ENCODE peak calls at places on chromosomes 11 and 22, in four cellular contexts. One of them, this sample, is unnamed.

GRCh38 chr11:10641314-10642206 is 52.0 kb downstream of the IRAG1 start:
- DNase-seq in IMR-90: no peak
- DNase-seq in H1: no peak
- DNase-seq in H9: no peak
- DNase-seq in this sample: no peak

GRCh38 chr11:94715225-94715624 is 52.9 kb upstream of the AMOTL1 start:
- DNase-seq in IMR-90: no peak
- DNase-seq in H9: no peak
- DNase-seq in H1: no peak
- DNase-seq in this sample: no peak

GRCh38 chr22:20268350-20269012 is 363 bp upstream of the RTN4R start:
- DNase-seq in IMR-90: peak
- DNase-seq in H1: peak
- DNase-seq in H9: peak
- DNase-seq in this sample: peak

GRCh38 chr22:44155115-44155514 is 25.6 kb upstream of the PARVG start:
- DNase-seq in H9: no peak
- DNase-seq in IMR-90: no peak
- DNase-seq in H1: no peak
- DNase-seq in this sample: no peak

GRCh38 chr11:17008099-17008498 is 6.1 kb downstream of the PLEKHA7 start:
- DNase-seq in H1: no peak
- DNase-seq in IMR-90: no peak
- DNase-seq in H9: no peak
- DNase-seq in this sample: no peak

GRCh38 chr22:36280379-36280778 is 27.4 kb downstream of the APOL1 start:
- DNase-seq in IMR-90: peak
- DNase-seq in H9: no peak
- DNase-seq in H1: no peak
- DNase-seq in this sample: no peak

GRCh38 chr22:46866591-46866990 is 104.1 kb downstream of the TBC1D22A start:
- DNase-seq in H9: no peak
- DNase-seq in IMR-90: peak
- DNase-seq in H1: no peak
- DNase-seq in this sample: peak

GRCh38 chr11:115247404-115247803 is 256.8 kb downstream of the CADM1 start:
- DNase-seq in H1: no peak
- DNase-seq in H9: no peak
- DNase-seq in IMR-90: no peak
- DNase-seq in this sample: no peak

GRCh38 chr11:14904745-14905103 is 12.7 kb upstream of the CYP2R1 start:
- DNase-seq in IMR-90: peak
- DNase-seq in H1: peak
- DNase-seq in H9: peak
- DNase-seq in this sample: peak

GRCh38 chr11:120130176-120130980 is 7.5 kb downstream of the TRIM29 start:
- DNase-seq in IMR-90: no peak
- DNase-seq in H1: no peak
- DNase-seq in H9: no peak
- DNase-seq in this sample: no peak

GRCh38 chr11:72871089-72871488 is 56.9 kb downstream of the ATG16L2 start:
- DNase-seq in H1: no peak
- DNase-seq in IMR-90: peak
- DNase-seq in H9: no peak
- DNase-seq in this sample: no peak

GRCh38 chr11:66745356-66746235 is 16.6 kb upstream of the SPTBN2 start:
- DNase-seq in IMR-90: no peak
- DNase-seq in H1: peak
- DNase-seq in H9: peak
- DNase-seq in this sample: peak

GRCh38 chr11:61974766-61975631 is 7.6 kb upstream of the FTH1 start:
- DNase-seq in H1: no peak
- DNase-seq in IMR-90: no peak
- DNase-seq in H9: no peak
- DNase-seq in this sample: no peak

GRCh38 chr11:106331163-106331562 is 253.7 kb downstream of the AASDHPPT start:
- DNase-seq in H1: no peak
- DNase-seq in IMR-90: no peak
- DNase-seq in H9: no peak
- DNase-seq in this sample: no peak

GRCh38 chr22:36197065-36197440 is 4.6 kb downstream of the APOL4 start:
- DNase-seq in IMR-90: peak
- DNase-seq in H1: no peak
- DNase-seq in H9: peak
- DNase-seq in this sample: peak

GRCh38 chr11:18064450-18065048 is 18.5 kb upstream of the TPH1 start:
- DNase-seq in H9: no peak
- DNase-seq in IMR-90: no peak
- DNase-seq in H1: no peak
- DNase-seq in this sample: no peak

GRCh38 chr11:92332986-92333385 is 108.4 kb downstream of the FAT3 start:
- DNase-seq in IMR-90: peak
- DNase-seq in H1: no peak
- DNase-seq in H9: no peak
- DNase-seq in this sample: peak

GRCh38 chr11:26231252-26231661 is 100.7 kb upstream of the ANO3 start:
- DNase-seq in H1: no peak
- DNase-seq in IMR-90: peak
- DNase-seq in H9: no peak
- DNase-seq in this sample: no peak

GRCh38 chr22:38350444-38351359 is 33.5 kb upstream of the CSNK1E start:
- DNase-seq in IMR-90: no peak
- DNase-seq in H1: peak
- DNase-seq in H9: no peak
- DNase-seq in this sample: no peak

GRCh38 chr11:15945726-15946125 is 410.6 kb downstream of the SOX6 start:
- DNase-seq in H9: no peak
- DNase-seq in IMR-90: no peak
- DNase-seq in H1: no peak
- DNase-seq in this sample: no peak

GRCh38 chr11:15942126-15942525 is 414.2 kb downstream of the SOX6 start:
- DNase-seq in IMR-90: no peak
- DNase-seq in H9: no peak
- DNase-seq in H1: no peak
- DNase-seq in this sample: no peak

GRCh38 chr11:15943418-15944197 is 412.7 kb downstream of the SOX6 start:
- DNase-seq in IMR-90: no peak
- DNase-seq in H9: no peak
- DNase-seq in H1: peak
- DNase-seq in this sample: no peak

GRCh38 chr11:15942936-15943335 is 413.4 kb downstream of the SOX6 start:
- DNase-seq in H1: peak
- DNase-seq in IMR-90: no peak
- DNase-seq in H9: no peak
- DNase-seq in this sample: peak

DNA sequence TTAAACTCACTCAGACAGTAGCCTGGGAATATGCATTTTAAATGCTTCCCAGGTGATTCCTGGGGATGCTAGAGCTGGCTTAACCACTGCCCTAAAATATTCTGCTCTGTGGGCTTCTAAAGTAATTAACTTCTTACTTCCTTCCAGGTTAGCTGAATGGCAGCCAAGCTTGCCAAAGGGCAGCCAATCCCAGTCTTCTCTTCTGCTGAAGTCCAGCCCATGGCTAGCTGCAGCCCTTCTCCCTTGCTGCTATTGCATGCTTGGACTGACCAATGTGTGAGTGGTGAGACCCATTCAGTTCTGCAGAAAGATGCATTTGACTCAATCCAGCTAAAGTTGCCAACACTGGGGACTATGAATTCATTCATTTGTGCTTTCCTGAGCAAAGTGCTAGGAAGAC is 411.9 kb downstream of the SOX6 start:
- DNase-seq in IMR-90: peak
- DNase-seq in H1: peak
- DNase-seq in H9: peak
- DNase-seq in this sample: no peak
- H3K56ac ChIP-seq in IMR-90: no peak
- H3K56ac ChIP-seq in H1: no peak
- H3K56ac ChIP-seq in H9: no peak
- H3K56ac ChIP-seq in this sample: no peak

GRCh38 chr11:33699515-33700424 is 856 bp downstream of the C11orf91 start:
- DNase-seq in H9: no peak
- DNase-seq in IMR-90: no peak
- DNase-seq in H1: no peak
- DNase-seq in this sample: peak
- H3K9ac ChIP-seq in H9: no peak
- H3K9ac ChIP-seq in IMR-90: peak
- H3K9ac ChIP-seq in H1: no peak
- H3K9ac ChIP-seq in this sample: peak

GRCh38 chr22:25922141-25922540 is 180.2 kb downstream of the MYO18B start:
- DNase-seq in H1: no peak
- DNase-seq in IMR-90: no peak
- DNase-seq in H9: no peak
- DNase-seq in this sample: no peak
- H3K56ac ChIP-seq in H1: no peak
- H3K56ac ChIP-seq in IMR-90: no peak
- H3K56ac ChIP-seq in H9: no peak
- H3K56ac ChIP-seq in this sample: no peak

DNA sequence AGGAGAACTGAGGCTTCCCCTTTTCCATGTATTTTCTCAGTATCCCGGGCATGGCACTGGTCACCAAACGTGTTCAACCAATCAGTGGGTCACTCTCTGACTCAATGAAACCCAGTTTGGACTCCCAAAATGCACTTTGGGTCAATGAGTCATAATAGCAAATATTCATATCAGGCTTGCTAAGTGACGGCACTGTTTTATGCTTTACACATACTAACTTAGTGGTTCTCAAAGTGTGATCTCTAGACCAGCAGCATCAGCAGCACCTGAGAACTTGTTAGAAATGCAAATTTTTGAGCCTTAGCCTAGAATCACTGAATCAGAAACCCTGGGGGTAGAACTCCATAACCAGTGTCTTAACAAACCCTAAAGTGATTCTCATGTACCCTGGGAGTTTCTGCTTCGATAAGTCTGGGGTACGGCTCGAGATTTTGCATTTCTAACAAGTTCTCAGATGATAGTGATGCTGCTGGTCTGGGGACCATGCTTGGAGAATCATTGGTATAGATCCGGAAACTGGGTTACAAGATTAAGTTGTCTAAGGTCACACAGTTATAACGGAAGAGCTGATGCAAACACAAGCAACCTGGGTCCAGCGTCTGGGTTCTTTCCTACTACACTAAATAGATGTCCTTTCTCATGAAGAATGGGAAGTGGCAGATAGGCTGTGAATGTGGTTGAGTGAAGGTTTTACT is 35.6 kb downstream of the ETS1 start:
- DNase-seq in H9: no peak
- DNase-seq in H1: no peak
- DNase-seq in IMR-90: no peak
- DNase-seq in this sample: no peak
- H3K9ac ChIP-seq in H9: no peak
- H3K9ac ChIP-seq in H1: no peak
- H3K9ac ChIP-seq in IMR-90: no peak
- H3K9ac ChIP-seq in this sample: no peak

DNA sequence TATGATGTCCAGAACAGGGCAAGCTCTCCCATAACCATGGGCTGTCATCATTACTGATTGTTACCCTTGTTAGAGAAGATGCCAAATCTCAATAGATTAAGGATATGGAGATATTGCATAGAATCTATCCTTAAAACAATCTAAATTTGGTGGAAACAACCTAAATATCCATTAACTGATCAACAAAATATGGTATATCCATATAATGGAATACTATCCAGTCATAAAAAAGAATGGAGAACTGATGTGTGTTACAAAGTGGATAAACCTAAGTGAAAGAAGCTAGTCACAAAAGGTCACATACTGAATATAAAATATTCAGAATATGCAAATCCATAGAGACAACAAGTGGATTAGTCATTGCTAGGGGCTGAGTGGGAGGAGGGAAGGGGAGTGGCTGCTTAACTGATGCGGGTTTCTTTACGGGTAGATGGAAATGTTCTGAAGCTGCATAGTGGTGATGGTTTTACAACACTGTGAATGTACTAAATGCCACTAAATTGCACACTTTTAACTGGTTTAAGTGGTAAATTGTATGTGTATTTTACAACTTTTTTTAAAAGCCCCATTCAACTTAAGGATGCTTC is 36.1 kb upstream of the SMCO4 start:
- DNase-seq in H9: no peak
- DNase-seq in IMR-90: no peak
- DNase-seq in H1: no peak
- DNase-seq in this sample: no peak
- H3K56ac ChIP-seq in H9: no peak
- H3K56ac ChIP-seq in IMR-90: no peak
- H3K56ac ChIP-seq in H1: no peak
- H3K56ac ChIP-seq in this sample: no peak

GRCh38 chr11:96194571-96194970 is 148.4 kb downstream of the MAML2 start:
- DNase-seq in IMR-90: no peak
- DNase-seq in H9: no peak
- DNase-seq in H1: no peak
- DNase-seq in this sample: no peak

GRCh38 chr11:96197801-96198465 is 145.1 kb downstream of the MAML2 start:
- DNase-seq in H1: no peak
- DNase-seq in IMR-90: no peak
- DNase-seq in H9: no peak
- DNase-seq in this sample: no peak

GRCh38 chr11:96198466-96198808 is 144.6 kb downstream of the MAML2 start:
- DNase-seq in H1: no peak
- DNase-seq in IMR-90: no peak
- DNase-seq in H9: no peak
- DNase-seq in this sample: no peak

GRCh38 chr11:96197221-96197620 is 145.8 kb downstream of the MAML2 start:
- DNase-seq in IMR-90: no peak
- DNase-seq in H1: no peak
- DNase-seq in H9: no peak
- DNase-seq in this sample: peak

DNA sequence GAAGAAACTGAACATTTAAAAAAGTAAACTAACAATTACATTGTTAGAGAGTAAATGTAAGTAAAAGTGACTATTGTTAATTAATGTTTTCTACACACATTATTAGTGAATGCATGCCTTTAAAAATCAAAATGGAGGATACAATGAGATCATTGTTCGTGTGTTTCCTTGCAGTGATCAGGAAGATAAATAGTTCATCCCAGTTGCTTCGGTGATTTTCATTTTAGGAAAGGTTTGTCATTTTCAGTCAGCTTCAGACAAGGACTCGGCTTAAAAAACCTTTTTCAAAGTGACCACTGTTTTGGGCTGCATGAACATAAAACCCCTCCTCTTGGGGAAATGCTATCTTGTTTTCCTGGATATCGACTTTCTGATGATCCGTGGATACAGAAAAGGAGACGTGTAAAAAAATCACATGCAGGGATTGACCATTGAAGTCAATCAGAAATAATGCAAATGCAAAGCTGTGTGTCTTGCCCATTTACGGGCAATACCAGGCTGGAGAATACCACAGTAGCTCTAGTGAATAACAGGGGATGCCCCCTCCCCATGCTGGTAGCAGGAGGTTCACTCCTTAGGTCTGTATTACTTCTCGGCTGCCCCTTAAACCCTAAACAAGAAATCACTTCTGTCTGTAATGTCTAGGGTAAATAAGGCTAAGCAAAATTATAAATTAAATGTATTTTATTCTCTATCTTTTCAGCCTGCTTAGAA is 146.8 kb downstream of the MAML2 start:
- DNase-seq in IMR-90: no peak
- DNase-seq in H9: no peak
- DNase-seq in H1: no peak
- DNase-seq in this sample: no peak
- H3K9ac ChIP-seq in IMR-90: no peak
- H3K9ac ChIP-seq in H9: no peak
- H3K9ac ChIP-seq in H1: no peak
- H3K9ac ChIP-seq in this sample: no peak